ENCODE peak calls at places on chromosomes 16 and 17, in seven cellular contexts. V is A549, G is transverse colon, Q is tibial nerve, A is stomach, S is upper lobe of left lung, C is sigmoid colon. O is an unnamed sample.

GRCh38 chr16:10883004-10883403 is 6.0 kb downstream of the CIITA start:
- DNase-seq in A (peak), S (no peak), V (no peak), G (no peak), C (no peak), Q (no peak), O (no peak)

GRCh38 chr17:73196500-73196899 is 3.6 kb downstream of the COG1 start:
- DNase-seq in G (peak), S (peak), Q (no peak), V (peak), A (peak), C (peak), O (no peak)

GRCh38 chr16:24286713-24287405 is 30.7 kb downstream of the CACNG3 start:
- DNase-seq in Q (no peak), A (no peak), C (no peak), G (no peak), S (no peak), V (no peak), O (no peak)

GRCh38 chr16:66427036-66427446 is at the start of gene BEAN1:
- DNase-seq in G (no peak), Q (no peak), S (peak), C (peak), V (peak), A (no peak), O (peak)

GRCh38 chr16:87410958-87411357 is 18.8 kb downstream of the MAP1LC3B start:
- DNase-seq in C (peak), G (no peak), Q (no peak), A (no peak), V (no peak), S (no peak), O (no peak)

GRCh38 chr16:14399397-14400284 is 230.4 kb downstream of the PARN start:
- DNase-seq in V (peak), C (peak), G (no peak), A (no peak), Q (peak), S (no peak), O (peak)

GRCh38 chr17:61057257-61057656 is 342.4 kb upstream of the TBX2 start:
- DNase-seq in G (no peak), Q (no peak), V (no peak), S (no peak), C (no peak), A (no peak), O (no peak)

GRCh38 chr17:60390223-60390622 is 1.7 kb downstream of the USP32 start:
- DNase-seq in C (no peak), Q (no peak), A (no peak), S (no peak), V (no peak), G (no peak), O (no peak)

GRCh38 chr17:70181866-70182265 is 12.5 kb downstream of the KCNJ2 start:
- DNase-seq in G (no peak), V (no peak), A (no peak), Q (no peak), C (no peak), S (no peak), O (no peak)

GRCh38 chr16:68526143-68526781 is 12.8 kb upstream of the ZFP90 start:
- DNase-seq in G (no peak), S (no peak), V (no peak), A (no peak), C (no peak), Q (no peak), O (no peak)

GRCh38 chr17:44909681-44910144 is 5.6 kb downstream of the GFAP start:
- DNase-seq in V (no peak), Q (no peak), G (no peak), S (no peak), C (peak), A (no peak), O (no peak)

GRCh38 chr17:50943575-50943933 is 77.4 kb upstream of the TOB1 start:
- DNase-seq in A (peak), V (no peak), G (peak), S (no peak), C (peak), Q (peak), O (peak)

GRCh38 chr16:62424206-62424605 is 388.0 kb upstream of the CDH8 start:
- DNase-seq in G (no peak), C (no peak), S (no peak), Q (no peak), V (no peak), A (no peak), O (no peak)

GRCh38 chr16:11025120-11025531 is 80.8 kb downstream of the CLEC16A start:
- DNase-seq in S (no peak), A (no peak), V (no peak), C (no peak), G (no peak), Q (no peak), O (peak)

GRCh38 chr16:17556276-17557052 is 85.7 kb upstream of the XYLT1 start:
- DNase-seq in S (no peak), V (peak), G (no peak), Q (no peak), A (no peak), C (no peak), O (no peak)

GRCh38 chr17:36994438-36994837 is 45.7 kb downstream of the AATF start:
- DNase-seq in G (no peak), A (no peak), S (no peak), Q (no peak), C (no peak), V (no peak), O (no peak)

GRCh38 chr17:9557846-9558245 is 17.8 kb downstream of the STX8 start:
- DNase-seq in A (no peak), V (no peak), C (no peak), Q (no peak), G (no peak), S (no peak), O (no peak)

GRCh38 chr16:65225488-65225887 is 103.6 kb upstream of the CDH11 start:
- DNase-seq in A (no peak), G (no peak), Q (no peak), V (no peak), S (no peak), C (no peak), O (no peak)

GRCh38 chr17:72287586-72287985 is 166.8 kb downstream of the SOX9 start:
- DNase-seq in Q (no peak), A (peak), S (no peak), G (no peak), C (no peak), V (no peak), O (no peak)

GRCh38 chr17:39618252-39618913 is 8.4 kb upstream of the PPP1R1B start:
- DNase-seq in V (peak), C (no peak), A (no peak), Q (no peak), S (peak), G (peak), O (no peak)

GRCh38 chr17:41777579-41778188 is 8.8 kb downstream of the JUP start:
- DNase-seq in V (peak), S (no peak), Q (peak), C (peak), G (peak), A (peak), O (no peak)

GRCh38 chr16:11586856-11587642 is at the start of gene LITAF:
- DNase-seq in A (peak), G (peak), Q (peak), C (peak), V (peak), S (peak), O (peak)

GRCh38 chr16:1790261-1790610 is 3.3 kb downstream of the IGFALS start:
- DNase-seq in C (no peak), A (no peak), S (peak), G (no peak), Q (no peak), V (no peak), O (no peak)

GRCh38 chr16:79687249-79687768 is 86.8 kb upstream of the MAF start:
- DNase-seq in S (no peak), Q (no peak), V (no peak), G (no peak), C (no peak), A (no peak), O (no peak)

GRCh38 chr17:74429604-74430384 is 2.1 kb upstream of the GPRC5C start:
- DNase-seq in A (peak), S (peak), V (no peak), C (no peak), G (peak), Q (no peak), O (no peak)

GRCh38 chr17:43784068-43784467 is 3.8 kb downstream of the CFAP97D1 start:
- DNase-seq in V (no peak), A (no peak), C (no peak), Q (no peak), G (no peak), S (no peak), O (no peak)

GRCh38 chr17:47649972-47650524 is 329 bp downstream of the KPNB1 start:
- DNase-seq in A (peak), G (no peak), V (peak), Q (peak), C (no peak), S (no peak), O (peak)

GRCh38 chr17:3885970-3886369 is 6.9 kb downstream of the CAMKK1 start:
- DNase-seq in G (no peak), V (peak), Q (no peak), A (no peak), C (no peak), S (no peak), O (no peak)

GRCh38 chr17:73209436-73209835 is 16.6 kb downstream of the COG1 start:
- DNase-seq in C (no peak), V (no peak), G (no peak), S (no peak), Q (no peak), A (no peak), O (no peak)

GRCh38 chr17:49592263-49592662 is 16.6 kb downstream of the NXPH3 start:
- DNase-seq in G (no peak), V (no peak), Q (no peak), A (no peak), C (peak), S (no peak), O (no peak)

GRCh38 chr16:89345663-89346150 is 128.2 kb downstream of the ZNF778 start:
- DNase-seq in C (no peak), Q (no peak), A (peak), V (no peak), G (no peak), S (no peak), O (no peak)

GRCh38 chr16:75305364-75306101 is 54.1 kb upstream of the BCAR1 start:
- DNase-seq in G (peak), S (no peak), A (peak), Q (no peak), C (peak), V (peak), O (peak)

GRCh38 chr16:49856741-49857330 is 924 bp upstream of the ZNF423 start:
- DNase-seq in A (peak), G (peak), V (peak), S (peak), C (peak), Q (peak), O (no peak)

GRCh38 chr17:3655766-3656165 is 12.6 kb downstream of the TAX1BP3 start:
- DNase-seq in S (peak), V (no peak), A (no peak), G (no peak), C (no peak), Q (no peak), O (no peak)

GRCh38 chr16:87946596-87947350 is 4.5 kb upstream of the BANP start:
- DNase-seq in C (no peak), A (no peak), G (no peak), V (no peak), S (no peak), Q (no peak), O (no peak)

GRCh38 chr16:53501216-53501859 is 1.7 kb downstream of the AKTIP start:
- DNase-seq in A (no peak), C (no peak), S (no peak), G (no peak), V (no peak), Q (no peak), O (no peak)

GRCh38 chr17:41773731-41774193 is 12.7 kb downstream of the JUP start:
- DNase-seq in C (peak), G (peak), A (no peak), V (no peak), S (no peak), Q (no peak), O (no peak)

GRCh38 chr17:50267074-50267841 is 7.0 kb upstream of the TMEM92 start:
- DNase-seq in S (no peak), G (peak), A (no peak), V (no peak), Q (no peak), C (peak), O (no peak)

GRCh38 chr16:75244844-75245758 is 6.3 kb downstream of the BCAR1 start:
- DNase-seq in Q (peak), V (peak), C (peak), S (peak), G (peak), A (peak), O (no peak)

GRCh38 chr16:58494981-58495860 is 4.7 kb upstream of the NDRG4 start:
- DNase-seq in A (peak), G (peak), V (peak), S (no peak), Q (peak), C (peak), O (no peak)
- TF ChIP-seq EP300 in A (no peak), G (no peak), V (no peak), S (no peak), Q (no peak), C (no peak), O (no peak)

DNA sequence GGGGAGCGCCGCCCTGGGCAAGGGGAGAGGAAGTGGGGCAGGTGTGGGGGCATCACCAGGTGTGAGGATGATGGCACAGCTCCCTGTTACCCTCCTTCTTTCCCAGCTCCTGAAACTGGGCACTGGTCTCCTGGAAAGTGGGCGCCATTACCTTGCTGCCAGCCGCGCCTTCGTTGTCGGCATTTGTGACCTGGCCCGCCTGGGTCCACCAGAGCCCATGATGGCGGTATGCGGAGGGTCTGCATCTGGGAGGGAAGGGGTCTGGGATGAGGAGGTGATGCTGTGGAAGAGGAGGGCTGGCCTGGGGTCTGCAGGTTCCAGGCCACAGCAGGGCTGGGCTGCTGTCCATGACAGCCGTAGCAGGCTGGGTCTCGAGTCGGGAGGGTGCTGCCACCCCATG is 5.5 kb downstream of the ACAP1 start:
- DNase-seq in S (no peak), C (no peak), V (no peak), G (no peak), A (no peak), Q (no peak), O (no peak)
- TF ChIP-seq EP300 in S (no peak), C (no peak), V (no peak), G (no peak), A (no peak), Q (no peak), O (no peak)

DNA sequence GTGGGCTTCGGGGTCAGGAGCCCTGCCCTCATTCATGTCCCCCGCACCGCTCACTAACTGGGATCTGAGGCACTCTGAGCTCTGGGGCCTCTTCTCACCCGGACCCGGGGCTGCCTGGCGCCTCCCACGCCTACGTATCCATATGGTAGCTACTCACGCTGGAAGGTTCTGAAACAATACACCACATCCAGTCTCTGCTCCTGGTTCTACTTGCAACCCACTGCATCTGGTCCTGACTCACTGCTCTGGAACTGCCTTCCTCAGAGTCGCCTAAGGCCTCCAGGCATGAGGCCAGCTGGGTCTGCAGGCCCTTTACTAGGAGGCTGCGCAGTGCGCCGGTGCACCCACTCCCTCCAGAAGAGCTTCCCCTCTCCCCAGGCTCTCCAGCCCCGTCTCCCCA is 18.1 kb downstream of the USP36 start:
- DNase-seq in S (no peak), A (no peak), C (no peak), V (no peak), Q (no peak), G (no peak), O (no peak)
- TF ChIP-seq EP300 in S (no peak), A (no peak), C (no peak), V (no peak), Q (no peak), G (no peak), O (no peak)

GRCh38 chr17:19507673-19508326 is 25.9 kb upstream of the SLC47A1 start:
- DNase-seq in Q (peak), G (peak), A (peak), C (peak), S (peak), V (peak), O (peak)
- TF ChIP-seq EP300 in Q (no peak), G (no peak), A (no peak), C (no peak), S (no peak), V (no peak), O (no peak)

GRCh38 chr17:81365601-81366585 is 29.4 kb upstream of the BAHCC1 start:
- DNase-seq in A (peak), S (peak), V (no peak), C (peak), Q (no peak), G (peak), O (no peak)
- TF ChIP-seq EP300 in A (peak), S (no peak), V (no peak), C (no peak), Q (no peak), G (peak), O (no peak)

DNA sequence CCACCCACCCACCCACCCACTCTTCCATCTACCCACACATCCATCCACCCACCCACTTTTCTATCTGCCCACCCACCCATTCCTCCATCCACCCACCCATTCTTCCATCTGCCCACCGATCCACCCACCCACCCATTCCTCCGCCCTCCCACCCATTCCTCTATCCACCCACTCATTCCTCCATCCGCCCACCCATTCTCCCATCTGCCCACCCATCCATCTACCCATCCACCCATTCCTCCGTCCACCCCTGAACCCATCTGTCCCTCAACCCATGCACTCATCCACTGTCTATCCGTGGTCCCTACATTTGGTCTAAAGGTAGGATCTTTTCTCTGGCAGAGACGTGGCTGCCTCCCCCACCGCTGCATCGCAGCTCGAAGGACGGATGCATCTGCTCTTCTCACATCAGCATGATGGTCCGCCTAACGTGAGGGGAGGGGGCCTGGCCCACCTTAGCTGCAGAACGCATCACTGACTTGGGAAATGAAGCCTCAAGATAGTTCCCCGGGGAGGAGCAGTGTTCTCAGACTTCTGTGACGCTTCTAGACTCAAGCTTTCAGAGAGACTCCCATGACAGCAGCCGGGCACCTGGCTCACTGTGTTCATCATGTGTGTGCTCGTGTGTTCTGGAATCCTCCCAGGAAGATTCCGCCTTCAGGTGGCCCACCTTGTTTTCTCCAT is 17.2 kb upstream of the GSE1 start:
- DNase-seq in C (no peak), G (no peak), A (no peak), S (no peak), Q (no peak), V (no peak), O (no peak)
- TF ChIP-seq EP300 in C (no peak), G (no peak), A (no peak), S (no peak), Q (no peak), V (no peak), O (no peak)

GRCh38 chr17:78272181-78272913 is 40.9 kb downstream of the TMEM235 start:
- DNase-seq in V (no peak), A (peak), S (no peak), C (peak), Q (no peak), G (peak), O (peak)
- TF ChIP-seq EP300 in V (no peak), A (no peak), S (no peak), C (no peak), Q (no peak), G (no peak), O (no peak)

DNA sequence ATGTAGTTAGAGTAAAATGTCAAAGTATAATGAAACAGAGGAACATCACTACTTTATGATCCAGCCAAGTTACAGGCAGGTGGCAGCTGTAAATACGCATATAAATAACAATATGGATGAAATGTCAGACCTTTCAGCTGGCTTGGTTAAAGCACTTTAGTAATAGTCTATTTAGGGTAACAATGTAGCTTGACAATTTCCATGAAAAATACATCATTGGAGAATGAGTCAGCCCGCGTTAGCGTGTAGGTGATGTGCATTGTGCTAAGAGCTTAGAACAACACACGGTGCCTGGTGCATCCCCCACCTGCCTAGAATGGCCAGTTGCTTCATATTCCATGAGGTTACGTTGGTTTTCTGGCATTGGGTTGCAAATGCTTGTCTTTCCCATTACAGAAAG is 119.4 kb downstream of the RBFOX1 start:
- DNase-seq in V (no peak), A (no peak), Q (no peak), G (no peak), S (no peak), C (no peak), O (no peak)
- TF ChIP-seq EP300 in V (no peak), A (no peak), Q (no peak), G (no peak), S (no peak), C (no peak), O (no peak)